ENCODE peak calls at places on chromosome 7, in five cellular contexts. G is cerebellum, V is hypothalamus, X is globus pallidus, L is choroid plexus epithelial cell. K is an unnamed sample.

GRCh38 chr7:113092762-113093161 is 6.1 kb upstream of the GPR85 start:
- DNase-seq in V (no peak), G (no peak), L (no peak), X (no peak), K (no peak)

GRCh38 chr7:82841828-82842227 is 320.9 kb downstream of the PCLO start:
- DNase-seq in G (no peak), V (no peak), L (no peak), X (no peak), K (no peak)

GRCh38 chr7:69814421-69814962 is 216.2 kb downstream of the AUTS2 start:
- DNase-seq in X (peak; percentile 92), L (no peak), G (peak; percentile 14), V (peak; percentile 82), K (no peak)

GRCh38 chr7:66150471-66150870 is 35.8 kb downstream of the CRCP start:
- DNase-seq in G (no peak), L (peak; percentile 87), V (no peak), X (peak; percentile 11), K (no peak)

GRCh38 chr7:12716134-12716667 is 28.8 kb downstream of the ARL4A start:
- DNase-seq in L (peak; percentile 45), G (no peak), X (no peak), V (no peak), K (no peak)

GRCh38 chr7:82530361-82530760 is 86.8 kb upstream of the CACNA2D1 start:
- DNase-seq in X (no peak), G (no peak), L (peak; percentile 86), V (no peak), K (no peak)

GRCh38 chr7:31311465-31312074 is 29.0 kb downstream of the NEUROD6 start:
- DNase-seq in X (no peak), L (no peak), V (no peak), G (no peak), K (no peak)

GRCh38 chr7:89687266-89687665 is 467.0 kb upstream of the STEAP1 start:
- DNase-seq in X (no peak), V (no peak), G (no peak), L (no peak), K (no peak)

GRCh38 chr7:150992833-150993302 is 2.1 kb downstream of the NOS3 start:
- DNase-seq in L (peak; percentile 63), X (no peak), G (no peak), V (peak; percentile 40), K (no peak)

GRCh38 chr7:6650086-6650485 is 13.0 kb downstream of the ZNF316 start:
- DNase-seq in L (no peak), V (no peak), G (no peak), X (no peak), K (no peak)

GRCh38 chr7:22356010-22356854 is 722 bp downstream of the RAPGEF5 start:
- DNase-seq in V (no peak), L (no peak), X (no peak), G (peak; percentile 30), K (no peak)

K was measured in mesenteric fat pad.